ENCODE peak calls at places on chromosomes 2 and 18, in ten cellular contexts. K, H, J, R, L, S, V, Q, U and G are unnamed samples.

GRCh38 chr2:133422946-133423345 is 145.3 kb downstream of the NCKAP5 start:
- DNase-seq in K (no peak), H (peak), J (no peak), R (no peak), L (peak), S (no peak), V (no peak), Q (no peak), U (peak), G (no peak)

GRCh38 chr2:173602153-173602552 is 247.5 kb downstream of the CDCA7 start:
- DNase-seq in K (no peak), H (no peak), J (no peak), R (no peak), L (no peak), S (no peak), V (no peak), Q (no peak), U (no peak), G (no peak)

GRCh38 chr2:104945866-104946265 is 92.0 kb downstream of the POU3F3 start:
- DNase-seq in K (no peak), H (no peak), J (no peak), R (no peak), L (no peak), S (peak), V (no peak), Q (no peak), U (no peak), G (no peak)

GRCh38 chr2:37570773-37571570 is 100.5 kb downstream of the CDC42EP3 start:
- DNase-seq in K (no peak), H (peak), J (no peak), R (no peak), L (peak), S (no peak), V (no peak), Q (no peak), U (peak), G (no peak)

GRCh38 chr2:220550995-220551702 is 923.7 kb downstream of the SLC4A3 start:
- DNase-seq in K (no peak), H (no peak), J (no peak), R (no peak), L (no peak), S (no peak), V (no peak), Q (no peak), U (no peak), G (no peak)

GRCh38 chr2:134225173-134225572 is 28.7 kb upstream of the MGAT5 start:
- DNase-seq in K (no peak), H (no peak), J (no peak), R (no peak), L (no peak), S (no peak), V (no peak), Q (no peak), U (peak), G (no peak)

GRCh38 chr18:59323931-59324622 is 5.6 kb upstream of the CPLX4 start:
- DNase-seq in K (no peak), H (no peak), J (no peak), R (no peak), L (no peak), S (no peak), V (no peak), Q (no peak), U (peak), G (no peak)

GRCh38 chr2:119218478-119219064 is 5.1 kb upstream of the STEAP3 start:
- DNase-seq in K (no peak), H (peak), J (peak), R (no peak), L (peak), S (no peak), V (peak), Q (no peak), U (peak), G (peak)

GRCh38 chr2:143901185-143901842 is 618.6 kb downstream of the ZEB2 start:
- DNase-seq in K (peak), H (peak), J (peak), R (no peak), L (peak), S (no peak), V (no peak), Q (no peak), U (peak), G (no peak)

GRCh38 chr2:9634121-9634520 is 3.3 kb upstream of the YWHAQ start:
- DNase-seq in K (no peak), H (no peak), J (no peak), R (no peak), L (no peak), S (no peak), V (no peak), Q (no peak), U (no peak), G (no peak)

GRCh38 chr2:51413726-51414125 is 381.8 kb upstream of the NRXN1 start:
- DNase-seq in K (no peak), H (no peak), J (no peak), R (no peak), L (no peak), S (no peak), V (no peak), Q (no peak), U (no peak), G (no peak)

GRCh38 chr2:190607657-190608357 is 41.1 kb upstream of the NAB1 start:
- DNase-seq in K (no peak), H (no peak), J (peak), R (no peak), L (peak), S (no peak), V (no peak), Q (no peak), U (peak), G (no peak)

GRCh38 chr2:207473203-207473865 is 56.4 kb upstream of the CREB1 start:
- DNase-seq in K (no peak), H (peak), J (peak), R (peak), L (peak), S (peak), V (peak), Q (peak), U (peak), G (peak)

GRCh38 chr2:31151501-31151900 is 13.3 kb upstream of the GALNT14 start:
- DNase-seq in K (no peak), H (no peak), J (no peak), R (no peak), L (no peak), S (no peak), V (no peak), Q (no peak), U (no peak), G (no peak)